ENCODE peak calls at places on chromosomes 1 and 21, in nine cellular contexts. L is keratinocyte, J is neural progenitor cell, N is H9, K is MM.1S, B is PC-3, V is kidney, C is IMR-90, F is fibroblast of lung. D is an unnamed sample.
A peak's percentile ranks its signal among the peaks of the same experiment; 100 is the strongest.

GRCh38 chr1:12495725-12496124 is 122.3 kb downstream of the DHRS3 start:
- DNase-seq in L (no peak), J (no peak), N (no peak), K (no peak), B (no peak), V (no peak), C (no peak), F (no peak), D (no peak)

GRCh38 chr1:176612791-176613190 is 149.8 kb downstream of the PAPPA2 start:
- DNase-seq in L (no peak), J (no peak), N (no peak), K (no peak), B (no peak), V (no peak), C (no peak), F (no peak), D (no peak)

GRCh38 chr21:32155226-32155625 is 123.6 kb downstream of the MIS18A start:
- DNase-seq in L (no peak), J (no peak), N (no peak), K (no peak), B (no peak), V (no peak), C (no peak), F (no peak), D (no peak)

GRCh38 chr1:176164014-176164678 is 42.9 kb downstream of the COP1 start:
- DNase-seq in L (no peak), J (no peak), N (no peak), K (no peak), B (no peak), V (no peak), C (no peak), F (no peak), D (no peak)

GRCh38 chr1:224928906-224929305 is 569 bp upstream of the DNAH14 start:
- DNase-seq in L (no peak), J (no peak), N (no peak), K (no peak), B (no peak), V (no peak), C (no peak), F (no peak), D (no peak)

GRCh38 chr1:208209286-208209685 is 34.9 kb downstream of the PLXNA2 start:
- DNase-seq in L (no peak), J (peak; percentile 19), N (no peak), K (no peak), B (no peak), V (no peak), C (no peak), F (no peak), D (no peak)

GRCh38 chr1:214372092-214372491 is 91.1 kb downstream of the SMYD2 start:
- DNase-seq in L (no peak), J (no peak), N (no peak), K (no peak), B (no peak), V (no peak), C (no peak), F (no peak), D (no peak)

GRCh38 chr1:97906567-97907228 is 14.1 kb downstream of the DPYD start:
- DNase-seq in L (no peak), J (no peak), N (no peak), K (no peak), B (peak; percentile 71), V (no peak), C (peak; percentile 90), F (peak; percentile 92), D (no peak)

GRCh38 chr21:37562920-37563640 is 196.5 kb downstream of the DYRK1A start:
- DNase-seq in L (no peak), J (no peak), N (no peak), K (peak; percentile 32), B (no peak), V (no peak), C (no peak), F (no peak), D (peak; percentile 50)

GRCh38 chr1:3879787-3880428 is 20.2 kb downstream of the C1orf174 start:
- DNase-seq in L (no peak), J (no peak), N (no peak), K (no peak), B (no peak), V (no peak), C (no peak), F (no peak), D (no peak)
- H3K4me1 ChIP-seq in L (no peaks in the 10 kb centered on the region), J (no peaks in the 10 kb centered on the region), N (no peaks in the 10 kb centered on the region), K (no peaks in the 10 kb centered on the region), B (no peaks in the 10 kb centered on the region), V (no peaks in the 10 kb centered on the region), C (no peaks in the 10 kb centered on the region), F (no peaks in the 10 kb centered on the region), D (no peaks in the 10 kb centered on the region)

GRCh38 chr1:8494681-8495080 is 176.8 kb downstream of the SLC45A1 start:
- DNase-seq in L (no peak), J (no peak), N (no peak), K (peak; percentile 29), B (no peak), V (no peak), C (no peak), F (no peak), D (no peak)

GRCh38 chr1:8496473-8496872 is 178.6 kb downstream of the SLC45A1 start:
- DNase-seq in L (no peak), J (no peak), N (no peak), K (no peak), B (no peak), V (no peak), C (no peak), F (no peak), D (no peak)

GRCh38 chr1:8495928-8496401 is 178.1 kb downstream of the SLC45A1 start:
- DNase-seq in L (no peak), J (no peak), N (no peak), K (no peak), B (peak; percentile 9), V (no peak), C (peak; percentile 19), F (no peak), D (no peak)

DNA sequence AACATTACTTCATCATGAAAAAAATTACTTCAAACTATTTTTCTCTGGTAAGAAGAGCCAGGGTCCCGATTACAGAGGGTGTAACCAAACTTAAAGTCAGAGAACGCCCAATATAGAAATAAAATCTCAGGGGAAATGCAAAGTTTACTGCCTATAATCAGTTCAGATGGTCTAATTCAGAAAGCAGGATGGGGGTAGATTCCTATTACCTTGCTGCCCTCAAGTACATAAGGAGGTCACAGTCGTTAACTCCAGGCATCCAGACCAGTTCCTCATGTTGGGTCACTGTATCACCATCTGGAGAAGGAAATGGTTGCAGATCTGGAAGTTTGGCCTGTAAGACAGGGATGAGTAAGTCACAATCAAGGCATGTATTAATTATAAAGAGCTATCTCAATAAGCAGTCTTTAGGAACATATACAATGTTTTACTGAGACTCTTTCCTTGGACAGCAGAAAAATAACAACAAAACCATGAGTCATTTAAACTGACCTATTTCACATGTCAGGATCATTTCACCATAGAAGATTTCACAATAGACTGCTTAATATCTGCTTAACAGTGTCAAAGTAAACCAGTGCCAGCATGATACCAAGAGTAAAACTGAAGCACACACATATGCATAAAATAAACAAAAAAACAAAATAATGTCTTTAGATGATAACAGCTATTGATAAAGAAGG is 179.4 kb downstream of the SLC45A1 start:
- DNase-seq in L (no peak), J (no peak), N (no peak), K (no peak), B (peak; percentile 11), V (no peak), C (peak; percentile 74), F (peak; percentile 88), D (no peak)
- H3K9ac ChIP-seq in L (no peak overlapping the region), J (no peak overlapping the region), N (no peak overlapping the region), K (no peak overlapping the region), B (no peak overlapping the region), V (no peak overlapping the region), C (no peak overlapping the region), F (no peak overlapping the region), D (no peak overlapping the region)

GRCh38 chr21:19507682-19508260 is 1104.2 kb upstream of the TMPRSS15 start:
- DNase-seq in L (no peak), J (peak; percentile 31), N (no peak), K (peak; percentile 18), B (peak; percentile 28), V (no peak), C (no peak), F (no peak), D (no peak)
- TF ChIP-seq CTCF in L (no peak), J (peak; percentile 62), N (peak; percentile 75), K (peak; percentile 38), B (peak; percentile 54), V (no peak), C (no peak), F (no peak), D (peak; percentile 23)

DNA sequence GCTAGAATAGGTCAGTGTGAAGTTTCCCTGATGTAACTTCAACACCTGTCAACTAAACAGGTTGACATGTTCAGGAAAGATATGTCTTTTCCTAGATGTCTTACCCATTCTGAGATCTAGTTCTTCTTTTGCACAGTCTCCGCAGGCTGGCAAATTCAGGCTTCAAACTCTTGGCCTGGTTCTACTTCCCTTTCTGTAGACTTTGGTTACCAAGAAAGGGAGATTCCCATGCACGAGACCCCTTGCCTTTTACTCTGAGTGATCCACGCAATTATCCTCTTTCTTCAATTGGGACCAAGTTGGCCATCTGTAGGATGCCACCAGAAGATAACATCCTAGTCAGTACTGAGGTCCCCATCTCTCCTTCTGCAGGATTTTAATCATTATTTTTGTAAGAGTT is 2.0 kb downstream of the CFAP45 start:
- DNase-seq in L (no peak), J (no peak), N (no peak), K (no peak), B (no peak), V (no peak), C (no peak), F (no peak), D (no peak)
- H3K4me1 ChIP-seq in L (peaks cover 17% of the 10 kb centered on the region), J (peaks cover 9% of the 10 kb centered on the region), N (no peaks in the 10 kb centered on the region), K (no peaks in the 10 kb centered on the region), B (peaks cover 20% of the 10 kb centered on the region), V (peaks cover 5% of the 10 kb centered on the region), C (peaks cover 9% of the 10 kb centered on the region), F (peaks cover 3% of the 10 kb centered on the region), D (no peaks in the 10 kb centered on the region)

GRCh38 chr1:204406621-204407020 is 5.0 kb downstream of the PPP1R15B start:
- DNase-seq in L (no peak), J (no peak), N (no peak), K (peak; percentile 3), B (no peak), V (no peak), C (no peak), F (no peak), D (no peak)
- H3K9ac ChIP-seq in L (peak overlapping the region; percentile 99), J (no peak overlapping the region), N (no peak overlapping the region), K (peak overlapping the region; percentile 100), B (peak overlapping the region; percentile 95), V (no peak overlapping the region), C (no peak overlapping the region), F (no peak overlapping the region), D (no peak overlapping the region)

DNA sequence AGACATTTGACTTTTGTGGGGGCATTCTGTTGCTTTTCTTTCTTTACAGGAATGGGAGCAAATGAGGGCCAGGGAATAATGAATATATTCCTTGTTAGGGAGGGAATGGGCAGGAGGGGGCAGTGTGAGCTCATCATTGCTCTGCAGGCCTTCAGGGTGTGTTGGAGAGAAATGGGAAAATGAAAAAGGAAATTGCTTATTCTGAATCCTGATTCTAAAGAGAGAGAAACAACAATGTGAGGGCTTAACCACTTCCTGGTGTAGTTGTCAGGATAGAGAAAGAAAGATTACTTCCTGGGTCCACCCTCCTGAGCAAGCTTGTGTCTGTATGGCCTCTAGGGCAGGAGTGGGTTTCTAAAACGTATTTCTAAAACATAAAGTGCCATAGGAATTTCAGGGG is 28.3 kb downstream of the VANGL2 start:
- DNase-seq in L (no peak), J (peak; percentile 49), N (no peak), K (peak; percentile 55), B (peak; percentile 70), V (no peak), C (peak; percentile 47), F (peak; percentile 55), D (peak; percentile 77)
- TF ChIP-seq CTCF in L (peak; percentile 63), J (peak; percentile 66), N (peak; percentile 79), K (peak; percentile 86), B (peak; percentile 87), V (peak; percentile 57), C (peak; percentile 64), F (peak; percentile 65), D (peak; percentile 55)

D was measured in colonic mucosa.